ENCODE peak calls at places on chromosomes 13 and 19, in five cellular contexts. G, U, Y, F and K are unnamed samples.

GRCh38 chr13:114259374-114259773 is 22.0 kb upstream of the UPF3A start:
- DNase-seq in G (no peak), F (no peak), Y (no peak), U (no peak), K (no peak)

GRCh38 chr19:35030257-35031071 is at the start of gene SCN1B:
- DNase-seq in F (peak), U (peak), Y (peak), G (peak), K (peak)

GRCh38 chr13:65746522-65746921 is 1483.6 kb downstream of the PCDH9 start:
- DNase-seq in F (no peak), Y (no peak), G (no peak), U (no peak), K (no peak)

GRCh38 chr13:41621716-41622508 is 164.6 kb downstream of the RGCC start:
- DNase-seq in F (peak), U (no peak), Y (no peak), G (no peak), K (no peak)

GRCh38 chr19:1261863-1262686 is 7.1 kb upstream of the CIRBP start:
- DNase-seq in U (no peak), Y (peak), G (peak), F (peak), K (no peak)

GRCh38 chr19:13010038-13010991 is 15.0 kb downstream of the NFIX start:
- DNase-seq in G (no peak), F (no peak), U (no peak), Y (no peak), K (no peak)

GRCh38 chr19:39845621-39846175 is 481 bp downstream of the FBL start:
- DNase-seq in G (no peak), Y (no peak), U (peak), F (no peak), K (no peak)

GRCh38 chr13:99657848-99658265 is 156.6 kb downstream of the TM9SF2 start:
- DNase-seq in Y (peak), G (no peak), F (no peak), U (peak), K (no peak)

GRCh38 chr19:13557756-13558398 is 51.6 kb upstream of the CACNA1A start:
- DNase-seq in Y (no peak), U (no peak), G (no peak), F (no peak), K (no peak)

GRCh38 chr19:57067440-57067839 is 52.3 kb upstream of the USP29 start:
- DNase-seq in F (no peak), Y (no peak), G (no peak), U (no peak), K (no peak)
- TF ChIP-seq POLR2A in F (no peak), Y (no peak), G (no peak), U (no peak), K (no peak)

GRCh38 chr13:112236539-112237197 is 139.5 kb upstream of the SPACA7 start:
- DNase-seq in G (no peak), F (no peak), Y (peak), U (no peak), K (no peak)
- TF ChIP-seq POLR2A in G (no peak), F (no peak), Y (no peak), U (no peak), K (no peak)

GRCh38 chr19:44985445-44985844 is 15.8 kb upstream of the RELB start:
- DNase-seq in F (no peak), U (no peak), Y (no peak), G (peak), K (no peak)
- TF ChIP-seq POLR2A in F (no peak), U (no peak), Y (no peak), G (no peak), K (no peak)

DNA sequence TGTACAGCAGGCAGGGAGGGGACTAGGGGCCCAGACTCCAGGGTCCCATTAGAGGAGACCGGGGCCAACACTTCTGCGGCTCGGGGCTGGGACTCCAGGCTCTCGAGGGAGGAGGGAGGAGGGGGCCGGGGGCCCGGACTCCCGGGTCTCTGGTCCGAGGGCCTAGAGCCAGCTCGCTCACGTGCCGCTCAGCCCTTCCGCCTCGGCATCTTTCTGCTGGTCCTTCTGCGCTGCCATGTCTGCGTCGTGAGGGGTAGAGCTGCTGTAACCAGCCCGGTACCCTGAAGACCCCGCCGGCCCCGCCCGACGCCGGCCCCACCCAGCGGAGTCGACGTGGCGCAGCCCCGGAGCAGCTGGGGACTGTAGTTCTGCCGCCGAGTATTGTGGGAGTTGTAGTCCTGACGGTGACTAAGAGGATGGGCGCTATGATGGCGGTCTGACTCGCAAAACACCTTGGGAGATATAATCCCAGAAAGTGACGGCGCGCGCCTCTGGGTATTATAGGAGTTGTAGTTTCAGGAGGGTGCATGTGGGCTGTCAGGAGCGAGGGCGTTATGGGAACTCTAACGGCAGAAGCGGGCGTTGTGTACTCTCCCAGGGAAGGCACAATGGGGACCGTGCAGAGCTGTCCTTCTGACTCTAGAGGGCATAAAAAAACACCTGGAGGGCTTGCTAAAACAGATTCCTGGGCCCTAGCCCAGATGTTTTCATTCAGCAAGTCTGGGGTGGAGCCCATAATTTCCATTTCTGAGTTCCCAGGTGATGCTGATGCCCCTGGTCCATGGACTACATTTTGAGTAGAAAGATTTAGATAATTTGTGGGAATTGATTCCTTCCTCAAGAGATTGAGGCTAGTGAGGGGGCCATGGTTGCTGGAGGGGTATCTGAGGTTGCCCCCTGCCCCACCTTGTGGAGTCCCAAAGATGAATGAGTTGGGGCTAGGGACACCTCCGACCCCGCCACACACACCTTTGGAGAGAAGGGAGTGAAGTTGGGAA is at the start of gene RABAC1:
- DNase-seq in Y (peak), U (peak), F (peak), G (peak), K (peak)
- TF ChIP-seq POLR2A in Y (no peak), U (peak), F (peak), G (peak), K (peak)

DNA sequence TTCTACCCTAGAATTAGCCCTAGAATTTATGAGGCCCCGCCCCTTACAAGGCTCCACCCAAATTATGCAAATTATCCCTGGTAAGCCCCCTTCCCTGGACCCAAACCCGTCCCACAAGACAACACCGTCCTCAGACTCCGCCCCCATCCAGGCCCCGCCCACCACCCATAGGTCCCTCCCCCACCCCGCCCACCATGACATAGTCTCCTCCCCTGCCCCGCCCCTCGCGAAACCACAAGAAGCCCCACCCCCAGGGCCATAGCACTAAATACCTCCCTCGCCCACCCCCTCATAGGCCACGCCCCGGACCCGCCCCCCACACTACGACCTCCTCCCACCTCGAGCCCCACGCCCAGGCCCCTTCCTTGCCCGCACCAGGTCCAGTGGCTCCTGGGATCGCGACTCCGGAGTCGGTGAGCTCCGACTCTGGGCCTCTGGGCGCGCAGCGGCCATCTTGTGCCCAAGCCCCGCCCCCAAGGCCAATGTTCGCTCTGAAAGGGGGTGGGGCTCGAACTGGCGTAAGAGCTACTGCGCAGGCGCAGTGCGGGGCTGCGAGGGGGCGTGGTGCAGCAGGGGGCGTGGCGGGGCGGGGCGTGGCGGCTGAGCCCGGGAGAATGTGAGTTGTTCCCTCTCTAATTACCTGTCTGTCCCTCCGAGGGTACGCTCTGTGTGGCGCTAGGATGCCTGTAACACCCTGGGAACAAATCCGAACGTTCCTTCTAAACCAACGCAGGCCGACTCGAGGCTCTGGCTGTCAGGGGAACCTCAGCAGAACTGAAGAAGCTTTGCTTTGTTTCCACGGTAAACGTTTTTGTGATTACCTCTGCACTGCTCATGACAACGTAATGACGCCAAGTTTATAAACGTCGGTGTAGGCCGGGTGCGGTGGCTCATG is at the start of gene ZNF784:
- DNase-seq in Y (peak), U (peak), F (peak), G (peak), K (peak)
- TF ChIP-seq POLR2A in Y (no peak), U (peak), F (peak), G (peak), K (peak)

DNA sequence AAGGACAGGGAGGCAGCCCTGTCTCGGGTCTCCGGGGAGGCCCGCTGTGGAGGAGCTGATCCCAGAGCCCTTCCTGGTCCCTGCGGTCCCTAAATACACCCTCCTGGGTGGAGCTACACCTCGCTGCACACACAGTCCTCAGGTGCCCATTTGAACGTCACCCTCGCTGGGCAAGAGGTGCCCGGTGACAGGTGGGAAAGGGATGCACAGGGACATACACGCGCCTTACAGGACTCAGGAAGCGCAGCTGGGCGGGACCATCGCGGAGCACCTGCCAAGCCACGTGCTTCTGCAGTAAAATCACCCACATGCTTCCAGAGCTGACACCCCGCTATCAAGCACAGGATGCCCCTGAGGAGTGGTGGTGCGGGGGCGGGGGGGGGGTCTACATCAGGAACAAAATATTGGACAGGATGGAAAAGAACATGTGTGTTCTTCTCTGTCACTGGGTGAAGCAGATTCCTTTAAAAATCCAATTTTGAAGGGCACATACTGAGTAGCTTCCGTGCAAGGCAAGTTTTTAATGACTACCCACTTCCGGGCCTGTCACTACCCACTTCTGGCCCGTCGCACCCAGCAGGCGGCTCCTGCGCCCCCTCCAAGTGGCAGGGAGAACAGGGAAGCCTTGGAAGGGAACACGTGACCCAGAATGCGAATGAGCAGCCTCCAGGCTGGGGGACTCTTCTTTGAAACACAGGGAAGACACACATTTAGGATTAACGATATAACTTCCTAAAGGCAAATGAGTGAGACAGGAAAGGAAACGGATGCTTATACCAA is 78.9 kb downstream of the COL4A1 start:
- DNase-seq in U (no peak), Y (no peak), G (no peak), F (no peak), K (no peak)
- TF ChIP-seq POLR2A in U (no peak), Y (no peak), G (no peak), F (no peak), K (no peak)

DNA sequence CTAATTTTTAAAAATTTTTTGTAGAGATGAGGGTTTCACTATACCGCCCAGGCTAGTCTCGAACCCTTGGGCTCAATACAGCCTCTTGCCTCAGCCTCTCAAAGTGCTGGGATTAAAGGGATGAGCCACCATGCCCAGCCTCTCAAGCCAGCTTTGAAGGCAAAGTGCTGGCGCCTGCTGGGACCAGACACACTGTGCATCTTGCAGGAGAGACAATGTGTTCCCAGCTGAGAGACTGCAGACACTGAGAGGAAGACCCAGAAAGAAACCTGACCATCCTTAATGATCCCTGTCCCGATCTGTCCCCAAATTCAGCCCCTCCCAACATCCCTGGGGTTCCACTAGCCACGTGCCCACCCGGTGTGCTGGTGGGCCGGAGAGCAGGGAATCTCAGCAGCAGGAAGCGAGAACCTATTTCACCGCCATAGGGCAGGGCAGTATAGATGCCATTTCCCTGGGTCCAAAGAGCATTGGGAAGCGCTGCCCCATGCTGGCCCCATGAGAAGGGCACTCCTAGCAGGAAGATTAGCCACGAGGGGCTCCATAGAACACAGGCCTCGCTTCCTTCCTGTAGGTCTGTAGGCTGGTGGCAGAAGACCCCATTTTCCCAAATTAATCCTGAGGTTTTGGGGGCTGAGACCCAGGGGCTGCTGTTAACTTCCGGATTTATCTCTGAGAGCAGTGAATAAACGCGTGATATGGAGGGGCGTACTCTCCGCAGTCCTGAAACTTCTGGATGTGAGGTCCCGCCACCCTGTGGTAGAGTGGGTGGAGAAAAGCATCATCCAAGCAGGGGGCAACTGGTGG is 968 bp downstream of the RAVER1 start:
- DNase-seq in U (no peak), G (no peak), F (peak), Y (no peak), K (no peak)
- TF ChIP-seq POLR2A in U (no peak), G (no peak), F (peak), Y (no peak), K (no peak)